ENCODE peak calls at places on chromosome 22, in five cellular contexts. L is HCT116, B is stomach, X is transverse colon, E is H1. P is an unnamed sample.

GRCh38 chr22:20395897-20396287 is 1.9 kb downstream of the ZNF74 start:
- DNase-seq in L (no peak), B (no peak), X (no peak), E (no peak), P (no peak)

GRCh38 chr22:45105281-45105700 is 58.4 kb upstream of the NUP50 start:
- DNase-seq in L (no peak), B (no peak), X (no peak), E (no peak), P (no peak)

GRCh38 chr22:44389926-44390925 is 77.5 kb upstream of the SHISAL1 start:
- DNase-seq in L (no peak), B (no peak), X (no peak), E (no peak), P (no peak)

GRCh38 chr22:50085211-50085999 is at the start of gene MLC1:
- DNase-seq in L (no peak), B (no peak), X (no peak), E (no peak), P (no peak)

GRCh38 chr22:19800761-19801244 is 40.2 kb downstream of the TBX1 start:
- DNase-seq in L (no peak), B (no peak), X (no peak), E (no peak), P (no peak)

GRCh38 chr22:35555351-35555915 is 14.8 kb downstream of the RASD2 start:
- DNase-seq in L (no peak), B (no peak), X (no peak), E (no peak), P (no peak)

GRCh38 chr22:49953680-49954344 is 6.8 kb upstream of the PIM3 start:
- DNase-seq in L (no peak), B (no peak), X (no peak), E (no peak), P (no peak)

GRCh38 chr22:19709063-19709769 is 5.1 kb upstream of the SEPTIN5 start:
- DNase-seq in L (no peak), B (no peak), X (no peak), E (no peak), P (no peak)

GRCh38 chr22:32310777-32311176 is 46.9 kb upstream of the RFPL3 start:
- DNase-seq in L (no peak), B (peak), X (no peak), E (no peak), P (peak)

GRCh38 chr22:18024276-18024939 is at the start of gene MICAL3:
- DNase-seq in L (peak), B (peak), X (peak), E (no peak), P (no peak)

GRCh38 chr22:50267591-50268390 is 2.4 kb downstream of the MAPK11 start:
- DNase-seq in L (no peak), B (peak), X (peak), E (no peak), P (no peak)

GRCh38 chr22:41563051-41563711 is 2.4 kb downstream of the CSDC2 start:
- DNase-seq in L (no peak), B (no peak), X (no peak), E (no peak), P (no peak)

GRCh38 chr22:46036558-46037408 is 59.8 kb upstream of the WNT7B start:
- DNase-seq in L (peak), B (peak), X (peak), E (no peak), P (no peak)

GRCh38 chr22:20526628-20527355 is 19.4 kb downstream of the MED15 start:
- DNase-seq in L (no peak), B (no peak), X (no peak), E (no peak), P (no peak)

GRCh38 chr22:36817429-36817783 is 571 bp upstream of the PVALB start:
- DNase-seq in L (no peak), B (no peak), X (no peak), E (no peak), P (no peak)

GRCh38 chr22:20656902-20657836 is 116.7 kb upstream of the SERPIND1 start:
- DNase-seq in L (peak), B (no peak), X (no peak), E (no peak), P (peak)

GRCh38 chr22:44569516-44569915 is 71.5 kb upstream of the RTL6 start:
- DNase-seq in L (no peak), B (no peak), X (no peak), E (no peak), P (no peak)

GRCh38 chr22:47748887-47749286 is 986.4 kb downstream of the TBC1D22A start:
- DNase-seq in L (no peak), B (no peak), X (no peak), E (no peak), P (peak)

GRCh38 chr22:17707526-17707925 is 66.7 kb downstream of the BID start:
- DNase-seq in L (no peak), B (no peak), X (no peak), E (no peak), P (no peak)

GRCh38 chr22:38228326-38228872 is 26.6 kb downstream of the MAFF start:
- DNase-seq in L (no peak), B (no peak), X (no peak), E (no peak), P (no peak)
- H3K27ac ChIP-seq in L (peak), B (peak), X (peak), E (no peak), P (peak)

GRCh38 chr22:40203568-40203967 is 25.8 kb downstream of the TNRC6B start:
- DNase-seq in L (no peak), B (no peak), X (no peak), E (no peak), P (no peak)
- TF ChIP-seq POLR2AphosphoS5 in L (no peak), B (no peak), X (no peak), E (no peak), P (no peak)

DNA sequence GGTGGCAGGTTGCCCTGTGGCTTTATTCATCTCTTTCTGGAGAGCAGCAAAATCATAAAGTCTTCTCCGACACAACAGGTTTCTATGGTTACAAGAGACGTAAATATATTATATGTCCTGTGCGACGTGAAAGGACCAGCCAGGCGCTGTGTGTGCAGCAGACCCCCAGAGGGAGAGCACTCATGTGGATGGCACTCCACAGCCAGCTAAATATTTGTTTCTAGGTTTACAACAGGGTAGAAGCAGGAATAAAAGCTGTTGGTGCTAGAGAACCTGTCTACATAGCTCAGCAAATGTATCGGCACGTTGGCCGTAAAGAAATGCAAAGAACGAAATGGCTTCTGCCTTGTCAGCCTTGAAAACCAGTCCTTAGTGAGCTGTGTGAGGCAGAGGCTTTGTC is 133.8 kb upstream of the PITPNB start:
- DNase-seq in L (no peak), B (no peak), X (no peak), E (no peak), P (no peak)
- TF ChIP-seq CTCF in L (no peak), B (no peak), X (no peak), E (no peak), P (no peak)

DNA sequence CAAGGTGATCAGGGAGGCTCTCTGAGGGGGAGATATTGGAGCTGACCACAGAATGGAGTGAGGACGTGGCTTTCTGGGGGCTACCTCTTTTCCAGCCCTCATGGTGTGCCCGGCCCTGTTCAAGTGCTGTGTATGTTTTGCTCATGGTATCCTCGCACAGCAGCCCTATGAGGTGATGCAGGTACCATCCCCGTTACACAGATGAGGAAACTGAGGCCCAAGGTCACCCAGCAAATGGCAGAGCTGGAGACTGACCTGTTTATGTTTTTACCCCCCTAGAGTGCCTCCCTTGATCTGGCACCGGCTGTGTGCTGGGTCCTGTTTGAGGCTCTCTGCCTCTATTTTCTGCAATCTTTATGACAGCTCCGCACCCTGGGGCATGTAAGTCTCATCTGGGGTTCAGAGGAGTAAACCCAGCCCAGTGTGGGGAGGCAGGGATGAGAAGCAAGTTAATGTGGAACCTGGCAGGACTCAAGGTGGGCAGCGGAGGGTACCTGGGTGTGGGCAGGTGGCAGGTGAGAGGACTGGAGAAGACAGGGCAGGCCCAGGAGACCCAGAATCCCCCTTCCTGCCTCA is 20.8 kb downstream of the SGSM1 start:
- DNase-seq in L (no peak), B (no peak), X (peak), E (no peak), P (no peak)
- H3K27ac ChIP-seq in L (no peak), B (peak), X (peak), E (no peak), P (no peak)

GRCh38 chr22:26570126-26570525 is 19.8 kb downstream of the TPST2 start:
- DNase-seq in L (no peak), B (no peak), X (no peak), E (no peak), P (no peak)

GRCh38 chr22:26574001-26574723 is 15.8 kb downstream of the TPST2 start:
- DNase-seq in L (no peak), B (no peak), X (no peak), E (no peak), P (no peak)

GRCh38 chr22:26570864-26571525 is 18.9 kb downstream of the TPST2 start:
- DNase-seq in L (no peak), B (no peak), X (no peak), E (no peak), P (no peak)

GRCh38 chr22:26576026-26576680 is 13.8 kb downstream of the TPST2 start:
- DNase-seq in L (no peak), B (no peak), X (no peak), E (no peak), P (no peak)

DNA sequence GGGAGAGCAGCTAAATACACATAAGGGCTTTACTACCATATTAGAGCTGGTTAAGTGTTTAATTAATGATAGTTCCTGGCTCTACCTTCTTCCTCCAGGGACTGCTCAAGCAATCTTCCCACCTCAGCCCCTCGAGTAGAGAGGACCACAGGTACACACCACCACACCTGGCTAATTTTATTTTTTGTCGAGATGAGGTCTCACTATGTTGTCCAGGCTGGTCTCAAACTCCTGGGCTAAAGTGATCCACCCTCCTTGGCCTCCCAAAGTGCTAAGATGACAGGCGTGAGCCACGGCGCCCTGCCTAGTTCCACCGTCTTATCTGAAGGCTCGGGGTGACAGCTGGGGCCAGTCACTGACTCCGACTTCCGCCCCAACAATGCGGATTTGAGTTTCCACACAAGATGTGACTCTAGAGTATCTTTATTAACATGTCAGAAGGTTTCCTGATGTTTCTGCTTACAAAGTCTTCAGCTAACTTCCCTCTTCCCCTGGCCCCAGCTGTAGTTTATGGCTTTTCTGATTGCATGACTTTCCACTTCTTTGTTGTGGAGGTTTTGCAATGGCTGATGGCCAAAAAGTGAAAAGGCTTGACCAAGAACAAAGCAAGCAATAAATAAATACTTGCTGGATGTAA is 16.8 kb downstream of the TPST2 start:
- DNase-seq in L (no peak), B (peak), X (peak), E (no peak), P (no peak)
- TF ChIP-seq POLR2AphosphoS5 in L (no peak), B (no peak), X (no peak), E (no peak), P (no peak)

P was measured in esophagus muscularis mucosa.